ENCODE peak calls at places on chromosomes 3 and 15, in four cellular contexts. W is adrenal gland, K is PC-3, D is neuronal stem cell. B is an unnamed sample.

GRCh38 chr3:107325446-107325845 is 51.8 kb upstream of the CCDC54 start:
- DNase-seq in D (no peak), K (no peak), W (no peak), B (no peak)

GRCh38 chr3:171320721-171321120 is 139.5 kb downstream of the TNIK start:
- DNase-seq in W (no peak), K (no peak), D (no peak), B (no peak)

GRCh38 chr3:38548154-38548931 is 52.2 kb downstream of the EXOG start:
- DNase-seq in D (no peak), W (no peak), K (peak; percentile 69), B (peak; percentile 34)

GRCh38 chr3:111943533-111943932 is 35.3 kb upstream of the ABHD10 start:
- DNase-seq in K (peak; percentile 68), D (no peak), W (no peak), B (no peak)

GRCh38 chr3:178777718-178778411 is 241.6 kb downstream of the KCNMB2 start:
- DNase-seq in K (peak; percentile 84), D (no peak), W (no peak), B (no peak)

GRCh38 chr3:14369675-14370669 is 32.4 kb upstream of the SLC6A6 start:
- DNase-seq in W (no peak), K (peak; percentile 80), D (no peak), B (peak; percentile 81)

GRCh38 chr3:134652409-134652831 is 1.6 kb upstream of the KY start:
- DNase-seq in W (no peak), D (no peak), K (no peak), B (no peak)

GRCh38 chr15:37773111-37773860 is 161.2 kb upstream of the TMCO5A start:
- DNase-seq in K (peak; percentile 69), W (no peak), D (no peak), B (no peak)

GRCh38 chr15:85828026-85828597 is 33.4 kb upstream of the KLHL25 start:
- DNase-seq in D (no peak), W (no peak), K (no peak), B (no peak)

GRCh38 chr3:13507247-13507790 is 27.2 kb downstream of the HDAC11 start:
- DNase-seq in W (peak; percentile 31), K (peak; percentile 18), D (no peak), B (no peak)

GRCh38 chr15:92772626-92773244 is 117.2 kb upstream of the FAM174B start:
- DNase-seq in D (no peak), K (no peak), W (no peak), B (no peak)

GRCh38 chr3:161171113-161171512 is 50.0 kb upstream of the NMD3 start:
- DNase-seq in W (peak; percentile 82), D (no peak), K (peak; percentile 71), B (peak; percentile 64)

GRCh38 chr15:66829551-66830131 is 127.6 kb downstream of the SMAD6 start:
- DNase-seq in D (no peak), W (no peak), K (no peak), B (no peak)

GRCh38 chr15:55552926-55553325 is 35.2 kb downstream of the PYGO1 start:
- DNase-seq in D (no peak), K (no peak), W (peak; percentile 34), B (peak; percentile 67)

GRCh38 chr3:149575213-149575961 is 82.4 kb downstream of the WWTR1 start:
- DNase-seq in K (peak; percentile 91), W (peak; percentile 31), D (no peak), B (peak; percentile 62)

GRCh38 chr3:32570426-32571191 is at the start of gene DYNC1LI1:
- DNase-seq in W (peak; percentile 93), K (peak; percentile 95), D (peak; percentile 94), B (peak; percentile 96)

GRCh38 chr15:81279621-81280051 is 44.3 kb downstream of the STARD5 start:
- DNase-seq in D (no peak), K (peak; percentile 66), W (no peak), B (no peak)

GRCh38 chr3:56055616-56056350 is 412.5 kb downstream of the ERC2 start:
- DNase-seq in K (no peak), W (no peak), D (no peak), B (peak; percentile 41)

GRCh38 chr3:109023656-109024254 is 70.1 kb upstream of the GUCA1C start:
- DNase-seq in W (peak; percentile 24), D (peak; percentile 21), K (peak; percentile 58), B (peak; percentile 41)

GRCh38 chr3:100954199-100954935 is 38.9 kb downstream of the ABI3BP start:
- DNase-seq in K (no peak), D (no peak), W (no peak), B (no peak)

GRCh38 chr15:32855942-32856341 is 138.1 kb downstream of the GREM1 start:
- DNase-seq in W (no peak), K (peak; percentile 94), D (no peak), B (peak; percentile 98)

GRCh38 chr3:67318162-67318561 is 320.1 kb downstream of the KBTBD8 start:
- DNase-seq in W (no peak), D (no peak), K (no peak), B (no peak)

GRCh38 chr3:33358172-33358781 is 81.0 kb downstream of the FBXL2 start:
- DNase-seq in D (no peak), K (no peak), W (no peak), B (no peak)

GRCh38 chr3:10547841-10548783 is 42.7 kb upstream of the ATP2B2 start:
- DNase-seq in D (no peak), W (no peak), K (no peak), B (no peak)

GRCh38 chr15:75045332-75046015 is 22.1 kb downstream of the PPCDC start:
- DNase-seq in D (no peak), K (no peak), W (no peak), B (no peak)

GRCh38 chr3:35674451-35675109 is 35.3 kb downstream of the ARPP21 start:
- DNase-seq in W (no peak), K (no peak), D (no peak), B (no peak)

GRCh38 chr3:157920804-157921203 is 185.4 kb downstream of the SHOX2 start:
- DNase-seq in W (no peak), D (peak; percentile 43), K (no peak), B (no peak)

GRCh38 chr15:88776646-88777045 is 26.6 kb upstream of the ACAN start:
- DNase-seq in K (no peak), W (no peak), D (no peak), B (no peak)

GRCh38 chr3:49554639-49555265 is 475 bp downstream of the BSN start:
- DNase-seq in K (peak; percentile 59), D (peak; percentile 79), W (no peak), B (peak; percentile 44)

GRCh38 chr15:59994855-59995557 is 9.1 kb upstream of the FOXB1 start:
- DNase-seq in W (no peak), D (peak; percentile 33), K (no peak), B (peak; percentile 61)

GRCh38 chr3:169554606-169555005 is 108.9 kb downstream of the MECOM start:
- DNase-seq in W (no peak), K (no peak), D (no peak), B (no peak)

GRCh38 chr15:66963710-66964109 is 101.7 kb upstream of the SMAD3 start:
- DNase-seq in D (no peak), K (no peak), W (no peak), B (no peak)

GRCh38 chr15:57384816-57385215 is 8.5 kb downstream of the CGNL1 start:
- DNase-seq in K (peak; percentile 35), D (no peak), W (peak; percentile 50), B (no peak)

GRCh38 chr3:45787551-45787950 is 8.8 kb downstream of the SLC6A20 start:
- DNase-seq in K (no peak), D (no peak), W (no peak), B (no peak)

GRCh38 chr15:74384566-74385441 is 17.4 kb upstream of the CYP11A1 start:
- DNase-seq in K (peak; percentile 88), D (no peak), W (no peak), B (peak; percentile 32)

GRCh38 chr3:12437861-12438260 is 46.4 kb upstream of the TSEN2 start:
- DNase-seq in D (no peak), W (no peak), K (no peak), B (no peak)
- H3K27me3 ChIP-seq in D (no peaks in the 10 kb centered on the region), W (no peaks in the 10 kb centered on the region), K (no peaks in the 10 kb centered on the region), B (no peaks in the 10 kb centered on the region)

DNA sequence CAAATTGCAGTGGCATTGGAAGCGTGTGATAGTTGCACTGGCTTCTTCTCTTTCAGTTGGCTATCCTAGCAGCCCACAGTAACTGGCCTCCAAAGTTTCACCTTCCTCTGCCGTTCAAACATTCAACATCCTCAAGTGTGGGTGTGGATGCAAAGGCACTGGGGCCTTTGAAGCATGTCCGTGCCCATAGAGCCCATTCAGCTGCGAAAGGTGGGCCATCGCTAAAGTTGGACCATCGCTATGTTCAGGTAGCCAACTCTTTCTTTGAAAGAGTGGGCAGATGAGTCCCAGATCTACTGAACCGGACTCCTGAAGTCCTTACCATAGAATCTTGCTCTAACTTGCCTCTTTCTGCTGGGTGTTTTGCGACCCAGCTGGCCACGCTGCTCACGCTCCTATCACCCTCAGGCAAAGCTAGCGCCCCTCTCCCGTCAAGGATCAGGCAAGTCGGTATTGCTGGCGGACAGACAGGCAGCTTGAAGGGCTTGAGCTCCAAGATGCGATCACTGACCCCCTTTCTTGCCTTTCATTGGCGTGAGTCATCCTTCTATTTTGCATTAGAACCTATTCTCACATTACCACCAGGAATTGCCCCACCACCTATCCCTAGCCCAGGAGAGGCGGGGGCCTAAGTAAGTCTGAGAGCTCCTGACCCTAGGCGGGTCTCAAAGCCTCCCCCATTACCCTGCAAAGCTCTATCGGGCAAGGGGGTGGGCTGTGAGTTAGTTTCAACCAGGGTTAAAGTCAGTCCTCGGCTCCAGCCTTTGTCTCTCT is 28.7 kb downstream of the ZIC4 start:
- DNase-seq in D (no peak), W (no peak), K (no peak), B (peak; percentile 84)
- H3K27me3 ChIP-seq in D (peaks cover 7% of the 10 kb centered on the region), W (peaks cover 84% of the 10 kb centered on the region), K (peaks cover 97% of the 10 kb centered on the region), B (peaks cover 66% of the 10 kb centered on the region)

GRCh38 chr3:180040966-180041365 is 4.2 kb upstream of the PEX5L start:
- DNase-seq in K (peak; percentile 18), W (no peak), D (no peak), B (no peak)

GRCh38 chr3:180036678-180037455 is at the start of gene PEX5L:
- DNase-seq in D (peak; percentile 83), W (peak; percentile 23), K (peak; percentile 77), B (peak; percentile 87)

DNA sequence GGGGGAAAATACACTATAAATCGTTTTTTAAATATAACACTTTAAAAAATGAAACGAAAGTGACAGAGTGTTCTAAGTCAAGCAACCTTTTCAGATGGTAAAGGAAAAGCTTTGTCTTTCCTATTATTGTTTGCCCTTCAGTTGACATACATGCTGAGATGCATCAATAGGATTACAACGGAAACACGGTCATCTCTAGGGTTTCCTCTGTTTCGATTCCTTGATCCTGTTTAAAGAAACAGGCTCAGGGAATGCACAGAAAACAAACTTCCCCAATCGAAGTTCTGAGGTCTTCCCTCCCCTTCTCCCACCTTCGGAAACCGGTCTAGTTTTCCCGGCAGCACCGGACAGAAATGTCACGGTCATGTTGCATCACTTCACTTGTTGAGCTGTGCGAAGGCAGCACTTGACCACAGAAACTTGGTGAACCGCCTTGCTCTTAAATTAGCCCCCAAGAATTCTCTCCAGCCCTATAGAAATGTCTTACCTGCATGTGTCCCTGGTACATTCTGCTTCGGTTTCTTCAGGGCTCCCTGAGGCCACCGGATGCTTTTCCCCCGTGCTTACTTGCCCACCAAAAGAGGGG is 552 bp downstream of the PEX5L start:
- DNase-seq in K (no peak), D (no peak), W (no peak), B (peak; percentile 59)
- H3K27me3 ChIP-seq in K (no peaks in the 10 kb centered on the region), D (no peaks in the 10 kb centered on the region), W (peaks cover 39% of the 10 kb centered on the region), B (no peaks in the 10 kb centered on the region)

GRCh38 chr15:63035977-63036376 is 6.6 kb upstream of the TPM1 start:
- DNase-seq in W (no peak), K (no peak), D (no peak), B (no peak)
- H3K27me3 ChIP-seq in W (no peaks in the 10 kb centered on the region), K (no peaks in the 10 kb centered on the region), D (no peaks in the 10 kb centered on the region), B (no peaks in the 10 kb centered on the region)

B was measured in mesendoderm.